ENCODE peak calls at places on chromosomes 6 and 20, in five cellular contexts. B is tibial nerve, Z is A549, X is neural progenitor cell, E is left ventricle myocardium inferior. T is an unnamed sample.

GRCh38 chr6:4979426-4979825 is 24.4 kb downstream of the RPP40 start:
- DNase-seq in E (no peak), Z (no peak), B (no peak), X (no peak), T (no peak)

GRCh38 chr6:106181664-106182418 is 95.7 kb downstream of the PRDM1 start:
- DNase-seq in B (no peak), E (no peak), Z (no peak), X (no peak), T (no peak)

GRCh38 chr6:80433666-80434025 is 327.2 kb downstream of the BCKDHB start:
- DNase-seq in Z (no peak), X (no peak), E (no peak), B (no peak), T (no peak)

GRCh38 chr20:24027229-24027628 is 38.6 kb upstream of the GGTLC1 start:
- DNase-seq in E (peak; percentile 54), B (peak; percentile 68), X (no peak), Z (no peak), T (peak; percentile 61)

GRCh38 chr6:31768717-31769257 is 6.3 kb downstream of the SAPCD1 start:
- DNase-seq in X (no peak), B (peak; percentile 25), Z (no peak), E (no peak), T (no peak)

GRCh38 chr6:169723200-169723909 is 945 bp downstream of the PHF10 start:
- DNase-seq in X (peak; percentile 81), E (peak; percentile 87), Z (peak; percentile 25), B (peak; percentile 55), T (peak; percentile 65)

GRCh38 chr6:133635447-133635846 is 253.5 kb upstream of the TCF21 start:
- DNase-seq in E (no peak), X (no peak), B (no peak), Z (no peak), T (no peak)

GRCh38 chr20:8385247-8385646 is 253.2 kb downstream of the PLCB1 start:
- DNase-seq in Z (no peak), E (peak; percentile 20), B (no peak), X (peak; percentile 74), T (no peak)

GRCh38 chr6:83221886-83222479 is 28.8 kb downstream of the RWDD2A start:
- DNase-seq in B (no peak), E (no peak), Z (no peak), X (peak; percentile 65), T (no peak)

GRCh38 chr6:101489456-101489855 is 95.9 kb downstream of the GRIK2 start:
- DNase-seq in Z (no peak), X (no peak), E (no peak), B (no peak), T (no peak)

GRCh38 chr6:7150381-7151064 is 42.8 kb downstream of the RREB1 start:
- DNase-seq in Z (no peak), X (peak; percentile 68), B (no peak), E (no peak), T (no peak)

GRCh38 chr20:17357238-17357637 is 130.4 kb downstream of the PCSK2 start:
- DNase-seq in E (no peak), X (no peak), B (no peak), Z (no peak), T (no peak)

GRCh38 chr6:132190097-132190814 is 211.0 kb downstream of the MOXD1 start:
- DNase-seq in Z (no peak), B (no peak), X (no peak), E (no peak), T (no peak)

GRCh38 chr6:56749632-56750151 is 107.0 kb upstream of the DST start:
- DNase-seq in Z (peak; percentile 28), E (no peak), B (no peak), X (no peak), T (no peak)

GRCh38 chr6:22099241-22099640 is 197.6 kb downstream of the PRL start:
- DNase-seq in X (no peak), B (no peak), Z (no peak), E (no peak), T (no peak)

GRCh38 chr6:161273356-161273751 is 507 bp downstream of the AGPAT4 start:
- DNase-seq in E (no peak), X (no peak), B (no peak), Z (no peak), T (peak; percentile 36)

DNA sequence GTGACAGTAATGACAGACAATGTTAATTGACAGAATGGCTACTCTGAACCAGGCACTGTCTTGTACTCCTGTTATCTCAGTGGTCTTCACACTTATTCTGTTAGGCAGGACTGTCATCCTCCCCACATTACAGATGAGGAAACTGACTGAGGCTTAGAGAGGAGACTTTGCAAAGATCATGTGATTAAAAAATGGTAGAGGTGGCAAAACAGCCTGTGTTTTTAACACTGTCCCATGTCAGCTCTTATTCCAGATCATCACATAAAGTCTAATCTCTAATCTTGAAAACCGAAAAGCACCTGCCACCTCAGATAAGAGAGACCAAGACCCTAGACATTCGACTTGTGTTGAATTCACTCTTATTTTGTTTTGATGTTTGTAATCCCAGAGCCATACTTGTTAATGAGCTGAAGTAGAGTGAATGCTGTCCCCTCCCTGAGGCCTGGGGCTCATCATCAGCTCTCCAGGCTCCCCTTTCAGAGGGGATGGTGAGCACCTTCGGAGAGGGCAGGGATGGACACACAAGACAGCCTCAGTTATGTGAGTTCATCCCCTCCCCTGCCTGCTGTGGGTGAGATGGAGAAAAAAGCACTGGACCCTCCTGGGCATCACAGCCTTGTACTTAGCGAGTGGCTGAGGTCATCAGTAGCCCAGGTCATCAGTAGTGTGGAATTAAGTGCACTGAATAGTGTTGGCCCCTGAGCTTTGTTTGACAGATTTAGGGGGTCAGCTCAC is 30.6 kb downstream of the MTHFD1L start:
- DNase-seq in B (no peak), X (no peak), Z (no peak), E (no peak), T (no peak)
- H3K4me1 ChIP-seq in B (peaks cover 16% of the 10 kb centered on the region), X (no peaks in the 10 kb centered on the region), Z (peaks cover 35% of the 10 kb centered on the region), E (peaks cover 16% of the 10 kb centered on the region), T (peaks cover 8% of the 10 kb centered on the region)

GRCh38 chr20:49340161-49340966 is 62.5 kb upstream of the ZNFX1 start:
- DNase-seq in E (peak; percentile 21), Z (no peak), X (no peak), B (no peak), T (no peak)
- H3K27ac ChIP-seq in E (no peak overlapping the region), Z (peak overlapping the region; percentile 56), X (no peak overlapping the region), B (no peak overlapping the region), T (no peak overlapping the region)

GRCh38 chr20:37902504-37903313 is at the start of gene VSTM2L:
- DNase-seq in E (no peak), Z (peak; percentile 77), B (no peak), X (peak; percentile 79), T (no peak)

GRCh38 chr20:37904008-37904675 is 1.2 kb downstream of the VSTM2L start:
- DNase-seq in B (no peak), X (no peak), E (no peak), Z (no peak), T (no peak)

GRCh38 chr20:37901280-37901666 is 1.7 kb upstream of the VSTM2L start:
- DNase-seq in E (no peak), B (no peak), X (peak; percentile 84), Z (no peak), T (no peak)

GRCh38 chr20:37903317-37904007 is 535 bp downstream of the VSTM2L start:
- DNase-seq in Z (peak; percentile 41), X (no peak), E (no peak), B (no peak), T (no peak)

DNA sequence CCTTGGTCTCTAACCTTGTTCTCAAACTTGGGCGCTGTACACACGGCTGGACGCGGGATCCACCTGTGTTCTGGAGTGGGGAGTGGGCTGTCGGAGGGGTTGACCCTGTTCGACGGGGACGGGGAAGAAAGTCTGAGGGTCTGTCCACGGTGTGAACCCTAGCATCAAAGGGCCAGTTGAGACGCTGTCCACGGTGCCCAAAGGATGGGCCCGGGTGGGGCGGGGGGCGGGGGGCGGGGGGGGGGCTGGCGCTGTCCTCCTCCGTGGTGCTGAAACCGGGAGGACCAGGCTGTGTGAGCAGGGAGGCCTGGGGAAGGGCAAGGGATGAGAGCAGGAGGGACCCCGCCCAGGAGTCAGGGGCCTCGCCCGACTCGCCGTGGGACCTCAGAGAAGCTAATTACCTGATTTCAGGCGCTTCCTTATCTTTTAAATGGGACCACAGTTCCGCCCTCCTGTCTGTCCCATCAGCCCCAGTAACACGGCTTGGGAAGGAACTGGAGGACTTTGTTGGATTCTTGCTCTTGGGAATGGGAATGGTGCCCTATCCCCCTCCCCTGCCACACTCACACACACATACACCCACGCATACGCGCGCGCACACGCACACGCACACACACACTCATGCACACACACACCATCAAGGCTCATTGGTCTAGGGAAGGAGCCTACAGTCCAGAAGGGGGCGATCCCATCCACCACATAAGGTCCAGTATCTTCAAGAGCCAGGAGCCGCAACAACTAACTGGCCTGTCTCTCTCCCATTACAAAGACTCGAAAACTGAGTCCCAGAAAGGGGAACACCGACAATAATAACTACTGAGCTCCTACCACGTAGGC is 1.0 kb upstream of the VSTM2L start:
- DNase-seq in E (no peak), B (no peak), X (peak; percentile 82), Z (peak; percentile 77), T (no peak)
- TF ChIP-seq CTCF in E (peak; percentile 47), B (no peak), X (peak; percentile 64), Z (peak; percentile 62), T (no peak)

GRCh38 chr6:167100241-167100674 is 22.6 kb upstream of the CCR6 start:
- DNase-seq in X (no peak), E (no peak), B (no peak), Z (no peak), T (no peak)
- H3K4me1 ChIP-seq in X (peaks cover 11% of the 10 kb centered on the region), E (peaks cover under 1% of the 10 kb centered on the region), B (no peaks in the 10 kb centered on the region), Z (no peaks in the 10 kb centered on the region), T (peaks cover 23% of the 10 kb centered on the region)

DNA sequence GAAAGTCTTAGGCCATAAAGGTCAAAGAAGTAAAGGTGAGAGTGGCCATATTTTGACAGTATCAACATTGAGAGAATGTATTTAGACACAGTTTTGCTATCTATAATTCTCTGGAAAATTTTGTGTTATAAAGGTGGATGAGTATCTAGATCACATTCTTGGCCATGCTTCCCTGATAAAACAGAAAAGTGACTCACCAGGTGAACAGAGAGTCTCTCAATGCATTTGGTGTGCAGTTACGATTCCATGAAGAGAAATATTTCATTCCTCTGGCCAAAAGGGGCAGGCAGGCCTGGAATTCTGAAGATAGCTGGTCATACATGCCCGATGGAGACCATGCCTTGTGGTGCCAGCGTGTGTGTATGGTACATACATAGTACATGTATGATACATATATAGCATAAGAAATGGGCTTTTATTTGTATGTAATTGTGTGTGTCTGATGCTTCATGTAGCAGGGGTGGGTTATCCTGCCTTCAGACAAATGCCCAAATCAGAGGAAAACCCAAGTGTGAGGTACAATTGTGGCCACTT is 164.0 kb downstream of the SOBP start:
- DNase-seq in X (no peak), E (no peak), B (no peak), Z (no peak), T (no peak)
- H3K27ac ChIP-seq in X (no peak overlapping the region), E (peak overlapping the region; percentile 41), B (no peak overlapping the region), Z (no peak overlapping the region), T (no peak overlapping the region)

DNA sequence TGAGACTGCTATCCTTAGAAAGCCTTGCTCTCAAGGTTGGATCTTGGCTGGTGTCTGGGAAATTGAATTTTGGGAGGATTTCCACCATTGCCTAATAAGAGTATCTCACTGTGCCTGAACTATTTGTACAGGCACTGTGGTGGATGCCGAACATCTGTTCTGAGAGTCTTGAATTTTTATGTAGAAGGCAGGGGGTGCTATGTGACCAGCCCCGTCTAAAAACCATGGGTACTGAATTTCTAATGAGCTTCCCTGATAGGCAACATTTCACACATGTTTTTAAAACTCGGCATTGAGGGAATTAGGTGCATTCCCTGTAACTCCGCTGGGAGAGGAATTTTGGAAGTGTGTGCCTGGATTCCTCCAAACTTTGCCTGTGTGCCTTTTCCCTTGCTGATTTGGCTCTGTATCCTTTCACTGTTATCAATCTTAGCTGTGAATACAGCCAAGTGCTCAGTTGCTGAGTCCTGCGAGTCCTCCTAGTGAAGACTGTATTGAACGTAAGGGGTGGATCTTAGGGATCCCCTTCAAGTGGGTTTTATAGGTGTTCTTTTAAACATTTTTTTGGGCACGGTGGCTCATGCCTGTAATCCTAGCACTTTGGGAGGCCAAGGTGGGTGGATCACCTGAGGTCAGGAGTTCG is 27.6 kb upstream of the SCAF8 start:
- DNase-seq in Z (no peak), B (no peak), E (no peak), X (peak; percentile 10), T (no peak)
- TF ChIP-seq CTCF in Z (no peak), B (no peak), E (peak; percentile 44), X (peak; percentile 8), T (no peak)